ENCODE peak calls at places on chromosomes 5 and 9, in nine cellular contexts. One of them, this sample, is unnamed.

GRCh38 chr5:73160239-73160671 is 12.7 kb upstream of the TMEM174 start:
- DNase-seq in GM12865: peak
- DNase-seq in brain microvascular endothelial cell: peak
- DNase-seq in neural crest cell: no peak
- DNase-seq in AG04450: no peak
- DNase-seq in ovary: no peak
- DNase-seq in SK-N-SH: no peak
- DNase-seq in vagina: no peak
- DNase-seq in heart right ventricle: no peak
- DNase-seq in this sample: no peak

GRCh38 chr9:109745335-109746283 is 34.4 kb upstream of the PALM2AKAP2 start:
- DNase-seq in ovary: no peak
- DNase-seq in GM12865: no peak
- DNase-seq in neural crest cell: no peak
- DNase-seq in SK-N-SH: no peak
- DNase-seq in AG04450: peak
- DNase-seq in vagina: no peak
- DNase-seq in heart right ventricle: peak
- DNase-seq in brain microvascular endothelial cell: no peak
- DNase-seq in this sample: no peak

GRCh38 chr9:962023-962422 is 14.4 kb upstream of the DMRT3 start:
- DNase-seq in AG04450: no peak
- DNase-seq in ovary: no peak
- DNase-seq in brain microvascular endothelial cell: no peak
- DNase-seq in GM12865: no peak
- DNase-seq in vagina: no peak
- DNase-seq in neural crest cell: no peak
- DNase-seq in heart right ventricle: no peak
- DNase-seq in SK-N-SH: no peak
- DNase-seq in this sample: no peak

GRCh38 chr5:156475182-156475830 is 148.3 kb downstream of the SGCD start:
- DNase-seq in heart right ventricle: no peak
- DNase-seq in SK-N-SH: no peak
- DNase-seq in neural crest cell: no peak
- DNase-seq in ovary: no peak
- DNase-seq in AG04450: no peak
- DNase-seq in brain microvascular endothelial cell: no peak
- DNase-seq in GM12865: no peak
- DNase-seq in vagina: no peak
- DNase-seq in this sample: no peak

GRCh38 chr5:156815988-156816599 is 34.0 kb upstream of the PPP1R2B start:
- DNase-seq in GM12865: peak
- DNase-seq in heart right ventricle: no peak
- DNase-seq in vagina: no peak
- DNase-seq in brain microvascular endothelial cell: no peak
- DNase-seq in SK-N-SH: peak
- DNase-seq in ovary: no peak
- DNase-seq in neural crest cell: peak
- DNase-seq in AG04450: no peak
- DNase-seq in this sample: no peak

GRCh38 chr9:105117111-105117682 is 127.3 kb upstream of the SLC44A1 start:
- DNase-seq in SK-N-SH: no peak
- DNase-seq in vagina: no peak
- DNase-seq in brain microvascular endothelial cell: no peak
- DNase-seq in heart right ventricle: no peak
- DNase-seq in GM12865: no peak
- DNase-seq in ovary: no peak
- DNase-seq in neural crest cell: no peak
- DNase-seq in AG04450: no peak
- DNase-seq in this sample: no peak

GRCh38 chr5:176405656-176406435 is 10.5 kb downstream of the CLTB start:
- DNase-seq in brain microvascular endothelial cell: no peak
- DNase-seq in SK-N-SH: peak
- DNase-seq in neural crest cell: no peak
- DNase-seq in ovary: no peak
- DNase-seq in AG04450: no peak
- DNase-seq in vagina: no peak
- DNase-seq in heart right ventricle: no peak
- DNase-seq in GM12865: no peak
- DNase-seq in this sample: no peak

GRCh38 chr9:76162109-76162730 is 232.0 kb downstream of the RFK start:
- DNase-seq in SK-N-SH: no peak
- DNase-seq in neural crest cell: no peak
- DNase-seq in AG04450: no peak
- DNase-seq in GM12865: no peak
- DNase-seq in vagina: no peak
- DNase-seq in ovary: peak
- DNase-seq in heart right ventricle: peak
- DNase-seq in brain microvascular endothelial cell: peak
- DNase-seq in this sample: no peak

GRCh38 chr5:81852277-81853004 is 101.5 kb upstream of the SSBP2 start:
- DNase-seq in brain microvascular endothelial cell: no peak
- DNase-seq in neural crest cell: no peak
- DNase-seq in vagina: no peak
- DNase-seq in AG04450: peak
- DNase-seq in ovary: peak
- DNase-seq in heart right ventricle: peak
- DNase-seq in SK-N-SH: peak
- DNase-seq in GM12865: peak
- DNase-seq in this sample: no peak

GRCh38 chr5:110803467-110804326 is 64.9 kb downstream of the SLC25A46 start:
- DNase-seq in AG04450: no peak
- DNase-seq in SK-N-SH: no peak
- DNase-seq in GM12865: no peak
- DNase-seq in ovary: no peak
- DNase-seq in vagina: no peak
- DNase-seq in heart right ventricle: no peak
- DNase-seq in brain microvascular endothelial cell: no peak
- DNase-seq in neural crest cell: no peak
- DNase-seq in this sample: no peak

GRCh38 chr5:95595289-95595931 is 24.5 kb upstream of the GPR150 start:
- DNase-seq in vagina: no peak
- DNase-seq in AG04450: no peak
- DNase-seq in GM12865: no peak
- DNase-seq in brain microvascular endothelial cell: no peak
- DNase-seq in heart right ventricle: no peak
- DNase-seq in SK-N-SH: no peak
- DNase-seq in ovary: no peak
- DNase-seq in neural crest cell: no peak
- DNase-seq in this sample: no peak

GRCh38 chr5:141681295-141681694 is 735 bp downstream of the ARAP3 start:
- DNase-seq in heart right ventricle: no peak
- DNase-seq in vagina: no peak
- DNase-seq in brain microvascular endothelial cell: no peak
- DNase-seq in ovary: no peak
- DNase-seq in SK-N-SH: peak
- DNase-seq in AG04450: no peak
- DNase-seq in neural crest cell: no peak
- DNase-seq in GM12865: no peak
- DNase-seq in this sample: no peak

GRCh38 chr5:141680751-141681201 is 1.3 kb downstream of the ARAP3 start:
- DNase-seq in AG04450: no peak
- DNase-seq in neural crest cell: peak
- DNase-seq in SK-N-SH: peak
- DNase-seq in brain microvascular endothelial cell: peak
- DNase-seq in heart right ventricle: peak
- DNase-seq in GM12865: no peak
- DNase-seq in ovary: no peak
- DNase-seq in vagina: no peak
- DNase-seq in this sample: no peak

GRCh38 chr5:141680178-141680577 is 1.9 kb downstream of the ARAP3 start:
- DNase-seq in GM12865: no peak
- DNase-seq in SK-N-SH: no peak
- DNase-seq in heart right ventricle: no peak
- DNase-seq in brain microvascular endothelial cell: no peak
- DNase-seq in neural crest cell: no peak
- DNase-seq in AG04450: no peak
- DNase-seq in ovary: no peak
- DNase-seq in vagina: no peak
- DNase-seq in this sample: no peak

GRCh38 chr5:141683596-141684161 is 1.6 kb upstream of the ARAP3 start:
- DNase-seq in heart right ventricle: no peak
- DNase-seq in vagina: no peak
- DNase-seq in AG04450: no peak
- DNase-seq in GM12865: no peak
- DNase-seq in neural crest cell: no peak
- DNase-seq in ovary: no peak
- DNase-seq in brain microvascular endothelial cell: no peak
- DNase-seq in SK-N-SH: no peak
- DNase-seq in this sample: no peak

DNA sequence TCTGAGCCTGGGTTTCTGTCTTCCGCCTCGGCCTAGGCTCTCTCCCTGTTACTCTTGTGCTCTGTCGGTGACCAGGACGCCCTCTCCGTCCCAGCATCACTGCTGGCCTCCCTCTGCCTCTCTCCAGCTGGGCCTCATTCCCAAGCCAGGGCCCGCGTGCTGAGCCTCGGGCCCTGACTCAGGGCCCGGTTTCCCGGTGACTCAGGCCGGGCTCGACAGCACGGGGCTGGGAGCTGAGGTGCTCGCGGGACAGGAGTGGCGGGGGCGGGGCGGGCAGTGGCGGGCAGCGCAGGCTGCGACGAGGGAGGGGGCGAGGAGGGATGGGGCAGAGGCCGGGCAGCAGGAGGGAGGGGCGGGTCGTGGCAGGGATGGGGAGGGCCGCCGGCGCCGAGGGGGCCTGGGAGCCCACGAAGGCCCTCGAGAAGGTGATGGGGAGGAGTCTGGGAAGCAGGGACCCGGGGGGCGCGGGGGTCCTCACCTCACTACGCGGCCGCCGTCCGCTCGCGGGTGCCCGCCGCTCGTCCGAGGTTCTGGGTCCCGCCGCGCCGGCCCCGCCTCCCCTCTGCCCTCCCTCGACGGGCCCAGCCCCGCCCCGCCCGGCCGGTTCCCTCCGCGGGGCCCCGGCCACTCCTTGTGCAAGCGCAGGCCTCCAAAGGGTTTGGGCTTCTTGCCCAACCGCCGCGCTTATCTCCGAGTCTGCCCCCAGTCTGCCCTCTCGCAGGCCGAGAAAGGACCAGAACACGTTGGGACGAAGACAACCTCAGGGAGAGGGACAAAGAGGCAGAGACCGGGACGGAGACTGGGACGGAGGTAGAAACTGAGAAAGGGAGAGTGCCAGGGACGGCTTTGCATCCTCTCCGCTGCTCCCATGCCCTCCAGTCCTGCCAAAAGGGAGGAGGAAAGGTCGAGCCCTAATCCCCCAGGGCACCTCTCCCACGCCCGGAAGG is at the start of gene ARAP3:
- DNase-seq in neural crest cell: peak
- DNase-seq in ovary: peak
- DNase-seq in SK-N-SH: peak
- DNase-seq in GM12865: no peak
- DNase-seq in brain microvascular endothelial cell: peak
- DNase-seq in AG04450: peak
- DNase-seq in heart right ventricle: peak
- DNase-seq in vagina: no peak
- DNase-seq in this sample: no peak
- TF ChIP-seq CTCF in neural crest cell: no peak
- TF ChIP-seq CTCF in ovary: no peak
- TF ChIP-seq CTCF in SK-N-SH: no peak
- TF ChIP-seq CTCF in GM12865: no peak
- TF ChIP-seq CTCF in brain microvascular endothelial cell: no peak
- TF ChIP-seq CTCF in AG04450: no peak
- TF ChIP-seq CTCF in heart right ventricle: no peak
- TF ChIP-seq CTCF in vagina: no peak
- TF ChIP-seq CTCF in this sample: no peak

DNA sequence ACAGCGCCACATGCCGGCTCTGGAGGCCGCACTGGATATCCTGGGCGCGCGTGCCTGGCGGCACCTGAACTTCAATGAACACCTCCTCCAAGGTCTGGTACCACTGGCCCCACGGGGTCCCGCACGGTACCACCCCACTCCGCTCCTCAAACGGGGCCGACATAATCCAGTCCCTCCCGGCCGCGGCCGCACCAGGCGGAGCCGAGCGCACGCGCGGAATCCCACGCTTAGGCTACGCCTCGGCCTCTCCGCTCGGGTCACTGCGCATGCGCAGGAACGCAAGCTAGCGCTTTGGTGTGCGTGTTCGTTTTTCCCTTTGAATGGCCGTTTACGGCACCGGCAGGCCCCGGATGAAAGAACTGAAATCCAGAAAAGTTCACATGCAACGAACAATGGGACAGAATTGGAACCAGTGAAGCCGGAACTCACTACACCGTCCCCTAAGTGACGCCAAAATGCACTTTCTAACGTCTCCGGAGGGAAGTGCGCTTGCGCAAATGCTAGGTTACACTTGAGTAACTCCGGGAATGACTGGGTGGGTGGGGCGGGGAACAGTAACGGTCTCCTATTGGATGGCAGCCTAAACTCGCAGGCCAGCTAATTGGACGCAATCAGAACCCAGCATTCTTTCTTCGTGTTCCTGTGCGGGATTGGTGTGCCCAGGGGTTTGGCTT is at the start of gene NUDCD2:
- DNase-seq in ovary: peak
- DNase-seq in AG04450: peak
- DNase-seq in vagina: peak
- DNase-seq in brain microvascular endothelial cell: peak
- DNase-seq in heart right ventricle: peak
- DNase-seq in neural crest cell: peak
- DNase-seq in GM12865: peak
- DNase-seq in SK-N-SH: peak
- DNase-seq in this sample: peak
- TF ChIP-seq CTCF in ovary: peak
- TF ChIP-seq CTCF in AG04450: peak
- TF ChIP-seq CTCF in vagina: no peak
- TF ChIP-seq CTCF in brain microvascular endothelial cell: peak
- TF ChIP-seq CTCF in heart right ventricle: no peak
- TF ChIP-seq CTCF in neural crest cell: peak
- TF ChIP-seq CTCF in GM12865: peak
- TF ChIP-seq CTCF in SK-N-SH: peak
- TF ChIP-seq CTCF in this sample: peak

GRCh38 chr9:133589454-133590227 is 19.5 kb downstream of the FAM163B start:
- DNase-seq in SK-N-SH: no peak
- DNase-seq in AG04450: no peak
- DNase-seq in brain microvascular endothelial cell: no peak
- DNase-seq in heart right ventricle: no peak
- DNase-seq in GM12865: peak
- DNase-seq in neural crest cell: no peak
- DNase-seq in ovary: no peak
- DNase-seq in vagina: no peak
- DNase-seq in this sample: no peak
- TF ChIP-seq CTCF in SK-N-SH: peak
- TF ChIP-seq CTCF in AG04450: peak
- TF ChIP-seq CTCF in brain microvascular endothelial cell: peak
- TF ChIP-seq CTCF in heart right ventricle: peak
- TF ChIP-seq CTCF in GM12865: peak
- TF ChIP-seq CTCF in neural crest cell: peak
- TF ChIP-seq CTCF in ovary: no peak
- TF ChIP-seq CTCF in vagina: no peak
- TF ChIP-seq CTCF in this sample: peak

GRCh38 chr9:29775491-29775890 is 2202.2 kb upstream of the C9orf72 start:
- DNase-seq in SK-N-SH: no peak
- DNase-seq in neural crest cell: no peak
- DNase-seq in vagina: no peak
- DNase-seq in GM12865: no peak
- DNase-seq in ovary: no peak
- DNase-seq in AG04450: no peak
- DNase-seq in brain microvascular endothelial cell: no peak
- DNase-seq in heart right ventricle: no peak
- DNase-seq in this sample: no peak

GRCh38 chr9:29773676-29774075 is 2200.4 kb upstream of the C9orf72 start:
- DNase-seq in ovary: no peak
- DNase-seq in brain microvascular endothelial cell: no peak
- DNase-seq in vagina: no peak
- DNase-seq in neural crest cell: no peak
- DNase-seq in AG04450: no peak
- DNase-seq in heart right ventricle: no peak
- DNase-seq in SK-N-SH: no peak
- DNase-seq in GM12865: no peak
- DNase-seq in this sample: no peak

GRCh38 chr9:29778281-29778849 is 2205.1 kb upstream of the C9orf72 start:
- DNase-seq in AG04450: no peak
- DNase-seq in brain microvascular endothelial cell: no peak
- DNase-seq in ovary: no peak
- DNase-seq in heart right ventricle: no peak
- DNase-seq in GM12865: no peak
- DNase-seq in vagina: no peak
- DNase-seq in SK-N-SH: no peak
- DNase-seq in neural crest cell: no peak
- DNase-seq in this sample: no peak
- TF ChIP-seq CTCF in AG04450: no peak
- TF ChIP-seq CTCF in brain microvascular endothelial cell: no peak
- TF ChIP-seq CTCF in ovary: no peak
- TF ChIP-seq CTCF in heart right ventricle: no peak
- TF ChIP-seq CTCF in GM12865: no peak
- TF ChIP-seq CTCF in vagina: no peak
- TF ChIP-seq CTCF in SK-N-SH: no peak
- TF ChIP-seq CTCF in neural crest cell: no peak
- TF ChIP-seq CTCF in this sample: no peak

This sample was measured in chondrocyte.